ENCODE peak calls at places on chromosomes 5 and 9, in four cellular contexts. K is stomach, D is SK-N-SH, X is endothelial cell of umbilical vein. P is an unnamed sample.

GRCh38 chr9:25472085-25472607 is 206.1 kb downstream of the TUSC1 start:
- DNase-seq in K (no peak), D (no peak), X (no peak), P (no peak)

GRCh38 chr5:35468811-35469210 is 148.9 kb upstream of the SPEF2 start:
- DNase-seq in K (no peak), D (no peak), X (no peak), P (no peak)

GRCh38 chr5:168578006-168578405 is 1.2 kb downstream of the PANK3 start:
- DNase-seq in K (no peak), D (no peak), X (peak), P (no peak)

GRCh38 chr5:123454236-123454911 is 31.2 kb upstream of the CEP120 start:
- DNase-seq in K (no peak), D (no peak), X (peak), P (no peak)

GRCh38 chr5:6449465-6450158 is 953 bp downstream of the UBE2QL1 start:
- DNase-seq in K (no peak), D (no peak), X (no peak), P (no peak)

GRCh38 chr9:8632493-8632892 is 832.9 kb upstream of the DMAC1 start:
- DNase-seq in K (no peak), D (no peak), X (no peak), P (no peak)

GRCh38 chr9:75797181-75797580 is 93.3 kb upstream of the PCSK5 start:
- DNase-seq in K (no peak), D (no peak), X (no peak), P (no peak)

GRCh38 chr9:121302341-121302740 is 34.4 kb downstream of the GSN start:
- DNase-seq in K (no peak), D (no peak), X (no peak), P (no peak)

GRCh38 chr5:10046681-10047080 is 203.0 kb downstream of the ATPSCKMT start:
- DNase-seq in K (no peak), D (no peak), X (no peak), P (no peak)

GRCh38 chr9:119611564-119611963 is 242.3 kb upstream of the BRINP1 start:
- DNase-seq in K (peak), D (no peak), X (no peak), P (no peak)

GRCh38 chr9:95313010-95313498 is 4.5 kb downstream of the FANCC start:
- DNase-seq in K (peak), D (peak), X (peak), P (peak)

GRCh38 chr5:65382582-65382981 is 99.1 kb downstream of the ADAMTS6 start:
- DNase-seq in K (no peak), D (no peak), X (no peak), P (no peak)

GRCh38 chr5:90747175-90747574 is 188.6 kb downstream of the ADGRV1 start:
- DNase-seq in K (no peak), D (no peak), X (no peak), P (no peak)

GRCh38 chr5:117088176-117088575 is 513.6 kb upstream of the SEMA6A start:
- DNase-seq in K (no peak), D (no peak), X (no peak), P (no peak)

DNA sequence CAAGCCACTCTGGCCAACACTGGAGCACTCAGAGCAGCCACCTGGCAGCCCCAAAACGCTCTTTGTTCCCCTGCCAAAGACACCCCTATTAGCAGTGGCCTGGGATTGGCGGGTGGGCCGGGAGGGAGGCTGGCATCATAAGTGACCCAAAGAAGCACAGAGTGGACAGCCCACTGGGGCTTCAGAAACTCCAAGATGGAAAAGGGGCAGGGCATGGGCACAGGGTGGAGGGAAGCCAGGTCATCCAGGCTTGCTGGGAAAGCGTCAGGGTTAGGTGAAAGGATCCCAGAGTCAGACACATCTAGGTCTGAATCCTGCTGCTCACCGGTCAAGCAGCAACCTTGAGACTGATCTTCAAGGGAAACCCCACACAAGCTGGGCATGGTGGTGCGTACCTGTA is 14.8 kb downstream of the EEIG1 start:
- DNase-seq in K (no peak), D (peak), X (no peak), P (no peak)
- TF ChIP-seq POLR2AphosphoS5 in K (no peak), D (no peak), X (no peak), P (no peak)

GRCh38 chr5:150540615-150541396 is 32.9 kb downstream of the NDST1 start:
- DNase-seq in K (peak), D (no peak), X (peak), P (peak)
- TF ChIP-seq POLR2AphosphoS5 in K (no peak), D (no peak), X (no peak), P (no peak)

DNA sequence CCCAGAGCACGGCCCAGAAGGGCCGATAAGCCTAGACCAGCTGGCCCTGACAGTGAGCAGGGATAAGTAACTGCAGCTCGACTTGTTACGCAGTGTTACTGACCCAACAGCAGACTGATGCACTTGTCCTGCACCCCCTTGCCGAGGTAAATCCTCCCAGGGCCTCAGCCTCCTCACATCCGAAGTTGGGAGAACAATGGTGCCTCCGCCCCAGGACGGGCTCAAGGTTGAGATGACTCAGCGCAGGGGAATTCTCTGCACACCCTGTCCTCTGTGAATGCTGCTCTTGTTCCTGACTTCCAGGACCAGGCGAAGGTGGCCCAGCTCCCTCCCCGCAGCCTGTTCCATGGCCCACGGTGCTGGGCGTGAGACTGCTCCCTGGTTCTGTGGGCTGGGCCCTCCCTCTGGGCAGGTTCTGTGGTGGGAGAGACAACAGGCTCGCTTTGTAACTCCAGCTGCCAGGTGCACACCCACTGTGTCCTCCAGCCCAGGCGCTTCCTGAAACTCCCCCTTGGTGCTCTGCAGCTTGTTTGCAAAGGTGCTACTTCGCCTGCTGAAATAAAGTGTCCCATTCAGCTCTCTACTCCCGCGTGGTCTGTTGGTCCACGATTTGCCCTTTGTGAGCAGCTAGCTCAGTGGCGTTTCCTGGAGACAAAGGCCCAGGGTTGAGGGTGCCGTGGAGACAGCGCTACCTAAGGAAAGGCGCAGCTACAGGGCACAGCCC is 40.1 kb upstream of the SLC6A19 start:
- DNase-seq in K (peak), D (no peak), X (no peak), P (peak)
- TF ChIP-seq POLR2AphosphoS5 in K (no peak), D (no peak), X (no peak), P (peak)

GRCh38 chr5:67009028-67009427 is 187.6 kb downstream of the CD180 start:
- DNase-seq in K (no peak), D (no peak), X (no peak), P (no peak)

GRCh38 chr5:67013719-67014118 is 182.9 kb downstream of the CD180 start:
- DNase-seq in K (no peak), D (no peak), X (no peak), P (no peak)

GRCh38 chr5:67011422-67011821 is 185.2 kb downstream of the CD180 start:
- DNase-seq in K (no peak), D (no peak), X (no peak), P (no peak)

GRCh38 chr5:67012241-67012640 is 184.4 kb downstream of the CD180 start:
- DNase-seq in K (no peak), D (no peak), X (peak), P (no peak)

DNA sequence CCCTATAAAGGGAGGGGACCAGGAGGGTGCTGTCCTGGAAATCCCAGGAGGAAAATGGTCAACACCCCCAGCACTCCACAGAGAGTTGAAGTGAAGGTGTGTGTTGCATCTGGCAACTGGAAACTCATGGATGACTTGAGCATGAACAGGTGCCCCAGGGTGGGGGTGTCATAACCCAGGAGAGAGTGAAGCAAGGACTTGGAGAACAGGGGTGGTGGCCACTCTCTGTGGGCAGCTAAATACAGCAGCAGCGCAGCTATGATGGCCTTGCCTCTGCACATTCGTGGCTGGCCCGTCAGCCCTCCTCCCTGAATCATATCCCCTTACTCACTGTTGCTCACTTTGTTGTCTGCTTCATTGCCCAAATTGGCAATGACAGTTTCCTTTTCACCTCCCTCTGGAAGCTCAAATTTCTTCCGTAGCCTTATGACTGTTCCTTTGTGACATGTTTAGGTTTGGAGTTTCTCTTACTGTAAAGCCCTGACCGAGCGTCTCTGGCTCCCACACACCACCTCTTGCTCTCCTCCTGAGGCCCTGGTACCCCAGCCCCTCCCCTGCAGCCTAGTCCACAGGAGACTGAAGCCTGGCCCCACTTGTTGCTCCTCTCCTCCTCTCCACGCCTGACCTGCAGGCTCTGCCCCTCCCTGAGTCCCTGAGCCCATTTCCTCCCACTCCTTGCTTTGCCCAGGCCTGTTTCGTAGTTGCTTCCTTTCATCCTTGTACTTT is 185.8 kb downstream of the CD180 start:
- DNase-seq in K (no peak), D (no peak), X (peak), P (peak)
- TF ChIP-seq POLR2AphosphoS5 in K (no peak), D (peak), X (peak), P (no peak)

DNA sequence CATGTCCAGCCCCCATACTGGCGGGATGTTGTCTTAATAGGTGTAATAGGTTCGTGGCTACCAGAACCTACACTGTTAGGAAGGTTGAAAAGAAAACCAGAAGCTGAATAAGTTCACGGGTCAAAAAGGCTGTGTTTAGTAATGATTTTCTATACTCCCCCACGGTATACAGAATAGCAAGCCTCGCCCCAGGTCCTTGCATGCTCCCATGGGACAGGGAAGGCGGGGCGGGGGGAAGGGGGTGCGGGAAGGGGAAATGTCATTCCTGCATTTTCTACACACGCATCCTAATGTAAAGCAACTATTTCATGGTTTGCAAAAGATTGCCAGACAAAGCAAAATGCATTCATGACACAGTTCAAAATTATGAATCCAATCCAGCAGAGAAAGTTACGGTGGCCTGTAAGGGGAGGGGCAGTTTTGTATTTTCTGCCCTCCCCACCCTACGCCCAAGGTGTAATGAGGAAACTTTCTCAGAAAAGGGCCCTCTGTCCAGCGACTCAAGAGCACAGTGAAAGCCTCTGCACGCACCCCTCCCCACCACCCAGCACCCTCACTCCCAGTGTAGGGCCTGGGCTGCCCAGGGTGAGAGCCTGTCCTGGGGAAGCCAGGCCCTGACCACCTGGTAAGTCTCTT is 105.3 kb downstream of the ROR2 start:
- DNase-seq in K (peak), D (no peak), X (no peak), P (no peak)
- TF ChIP-seq POLR2AphosphoS5 in K (no peak), D (no peak), X (no peak), P (no peak)

DNA sequence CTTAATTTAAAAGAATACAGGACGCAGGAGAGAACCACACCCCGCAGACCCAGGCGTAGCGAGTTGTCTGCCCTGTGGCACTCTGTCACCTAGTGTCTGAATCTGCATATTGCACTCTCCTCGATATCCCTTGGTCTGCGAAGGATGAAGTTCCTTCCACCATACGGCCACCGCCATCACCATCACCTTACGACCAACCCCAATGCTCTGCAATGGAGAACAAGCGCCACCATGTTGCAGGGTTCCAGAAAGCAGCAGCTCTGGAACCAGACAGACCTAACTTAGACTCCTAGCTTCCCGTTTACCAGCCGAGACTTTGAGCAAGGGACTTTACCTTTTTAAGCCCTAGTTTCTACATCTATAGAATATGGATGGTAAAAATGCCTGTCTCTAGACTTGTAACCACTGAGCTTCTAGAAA is 77.4 kb upstream of the DMRT1 start:
- DNase-seq in K (peak), D (peak), X (peak), P (peak)
- TF ChIP-seq POLR2AphosphoS5 in K (no peak), D (no peak), X (no peak), P (no peak)

GRCh38 chr5:95081500-95082355 is 203.2 kb downstream of the MCTP1 start:
- DNase-seq in K (peak), D (no peak), X (peak), P (peak)
- TF ChIP-seq POLR2AphosphoS5 in K (peak), D (peak), X (peak), P (peak)

DNA sequence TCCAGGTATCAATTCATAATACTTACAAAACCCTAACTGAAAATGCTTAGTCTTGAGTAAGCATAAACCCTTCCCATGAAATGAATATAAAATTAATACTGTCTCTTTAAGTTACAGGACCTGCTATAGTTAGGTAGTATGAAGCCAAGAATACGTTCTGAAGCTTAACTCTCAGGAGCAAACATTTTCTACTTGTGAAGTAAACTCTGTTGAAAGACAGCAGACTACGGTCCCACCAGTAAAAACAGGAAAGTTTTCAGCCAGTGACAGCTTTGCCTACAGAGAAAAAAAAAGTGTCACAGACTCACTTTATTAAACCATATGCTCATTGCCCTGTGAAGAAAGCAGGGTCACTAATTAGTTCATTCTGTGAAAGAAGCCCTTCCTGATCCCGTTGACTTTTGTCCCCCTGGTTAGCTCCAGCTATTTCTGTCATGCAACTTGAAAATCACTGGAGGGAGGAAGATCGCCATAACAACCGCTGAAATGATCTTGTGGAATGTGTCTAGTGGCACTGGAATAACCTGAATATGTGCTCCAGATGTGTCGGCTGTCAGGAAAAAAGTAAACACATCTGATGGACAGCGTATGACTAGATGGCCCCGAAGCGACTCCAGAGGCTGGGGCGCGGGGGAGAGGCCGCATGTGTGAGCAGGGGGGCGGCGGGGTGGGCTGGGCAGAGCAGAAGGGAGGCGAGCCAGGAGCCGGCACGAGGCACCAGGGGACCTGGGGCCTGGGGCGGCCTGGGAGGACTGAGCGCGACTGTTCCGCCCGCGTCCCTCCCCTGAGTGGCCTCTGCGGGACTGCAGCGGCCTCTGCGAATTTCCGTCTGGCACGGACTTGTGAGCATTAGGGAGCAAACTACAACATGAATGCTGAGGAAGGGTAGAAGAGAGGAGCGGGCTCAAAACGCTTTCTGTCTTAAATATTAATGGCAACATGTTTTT is 41.9 kb downstream of the BNC2 start:
- DNase-seq in K (no peak), D (peak), X (peak), P (peak)
- TF ChIP-seq POLR2AphosphoS5 in K (no peak), D (no peak), X (no peak), P (no peak)

DNA sequence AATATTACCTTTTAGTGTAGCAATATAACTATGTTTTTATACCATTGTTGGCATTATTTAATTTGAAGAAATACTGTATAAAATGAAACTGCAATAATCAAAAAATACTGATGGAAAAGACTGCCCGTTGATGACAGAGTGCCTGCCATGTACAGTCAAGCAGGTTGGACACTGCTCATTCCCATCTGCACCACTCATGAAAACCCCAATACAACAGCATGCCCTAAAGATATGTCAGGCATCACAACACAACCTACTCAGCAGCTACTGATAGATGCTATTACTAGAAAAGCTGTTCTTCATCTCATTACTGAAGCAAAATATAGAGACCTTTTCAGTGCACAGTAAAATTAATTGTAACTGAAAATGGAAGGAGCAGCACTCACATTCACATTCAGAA is 195.0 kb upstream of the RASEF start:
- DNase-seq in K (no peak), D (no peak), X (no peak), P (no peak)
- TF ChIP-seq POLR2AphosphoS5 in K (no peak), D (no peak), X (no peak), P (no peak)

DNA sequence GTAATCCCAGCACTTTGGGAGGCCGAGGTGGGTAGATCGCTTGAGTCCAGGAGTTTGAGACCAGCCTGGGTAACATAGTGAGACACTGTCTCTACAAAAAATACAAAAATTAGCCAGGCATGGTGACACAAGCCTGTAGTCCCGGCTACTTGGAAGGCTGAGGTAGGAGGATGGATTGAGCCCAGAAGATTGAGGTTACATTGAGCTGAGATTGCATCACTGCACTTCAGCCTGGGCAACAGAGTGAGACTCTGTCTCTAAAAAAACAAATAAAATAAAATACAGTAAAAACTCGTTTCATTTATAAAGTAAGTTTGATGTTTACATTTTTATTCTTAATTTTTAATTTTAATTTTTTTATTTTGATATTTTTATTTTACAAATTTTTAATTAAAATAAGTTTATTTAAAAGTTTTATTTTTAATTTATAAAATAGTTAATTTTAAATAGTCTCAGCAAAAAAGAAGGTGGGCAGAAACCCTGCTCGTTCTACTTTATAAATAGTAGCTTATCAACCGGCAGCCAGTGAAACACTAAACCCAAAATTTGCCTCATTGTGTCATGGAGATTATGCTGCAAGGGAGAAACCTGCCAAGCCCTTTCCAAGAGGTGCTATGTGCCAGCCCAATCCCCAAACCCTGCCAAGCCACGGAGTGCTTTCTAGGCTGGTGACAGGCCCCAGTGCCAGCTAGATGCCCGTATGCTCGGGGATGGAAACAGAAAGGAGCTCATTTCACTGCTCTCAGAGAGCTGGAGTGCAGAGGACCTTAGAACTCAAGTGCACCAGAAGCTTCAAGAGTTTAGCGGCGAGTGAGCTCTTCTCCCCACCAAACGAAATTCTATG is 38.9 kb downstream of the SERINC5 start:
- DNase-seq in K (peak), D (no peak), X (no peak), P (no peak)
- TF ChIP-seq POLR2AphosphoS5 in K (peak), D (no peak), X (no peak), P (no peak)